ENCODE peak calls at places on chromosomes 16 and 17, in five cellular contexts. X is mesenchymal stem cell, S is H9, K is neuronal stem cell, G is H1. Y is an unnamed sample.

GRCh38 chr17:20095366-20096080 is 86.4 kb downstream of the SPECC1 start:
- DNase-seq in G (no peak), K (peak; percentile 46), X (peak; percentile 30), S (peak; percentile 84), Y (peak; percentile 17)

GRCh38 chr17:17682737-17683675 is 1.7 kb downstream of the RAI1 start:
- DNase-seq in X (peak; percentile 95), S (peak; percentile 65), G (no peak), K (no peak), Y (peak; percentile 66)

GRCh38 chr16:86578056-86578455 is 293 bp upstream of the FOXL1 start:
- DNase-seq in X (peak; percentile 91), K (no peak), S (no peak), G (no peak), Y (no peak)

GRCh38 chr17:49076575-49077384 is 55.8 kb upstream of the B4GALNT2 start:
- DNase-seq in K (no peak), X (peak; percentile 91), G (no peak), S (no peak), Y (peak; percentile 42)

GRCh38 chr16:84503751-84504395 is 586 bp downstream of the MEAK7 start:
- DNase-seq in K (no peak), G (no peak), X (peak; percentile 51), S (no peak), Y (no peak)

GRCh38 chr16:58009856-58010416 is 8.7 kb downstream of the USB1 start:
- DNase-seq in K (no peak), X (no peak), G (no peak), S (no peak), Y (no peak)

GRCh38 chr17:39761861-39762496 is 24.2 kb downstream of the GRB7 start:
- DNase-seq in S (no peak), X (no peak), G (no peak), K (no peak), Y (no peak)

GRCh38 chr17:38587956-38588771 is 17.6 kb downstream of the SRCIN1 start:
- DNase-seq in X (no peak), G (no peak), S (no peak), K (no peak), Y (no peak)

GRCh38 chr16:69885722-69886121 is 65.4 kb upstream of the CLEC18A start:
- DNase-seq in X (no peak), G (no peak), K (no peak), S (no peak), Y (no peak)

GRCh38 chr16:86878290-86879160 is 300.2 kb downstream of the FOXL1 start:
- DNase-seq in S (no peak), K (no peak), X (no peak), G (no peak), Y (no peak)

GRCh38 chr16:12255919-12256665 is 279.6 kb downstream of the SNX29 start:
- DNase-seq in X (no peak), K (no peak), G (no peak), S (no peak), Y (no peak)

GRCh38 chr17:17305282-17305801 is 2.2 kb downstream of the NT5M start:
- DNase-seq in K (no peak), G (no peak), X (peak; percentile 50), S (no peak), Y (no peak)

GRCh38 chr16:2985893-2986355 is 5.7 kb upstream of the PKMYT1 start:
- DNase-seq in S (no peak), K (no peak), X (no peak), G (no peak), Y (no peak)

GRCh38 chr17:9968881-9969280 is 63.8 kb upstream of the RCVRN start:
- DNase-seq in S (no peak), X (peak; percentile 82), K (no peak), G (no peak), Y (peak; percentile 95)

GRCh38 chr17:57861000-57861736 is 11.3 kb upstream of the MRPS23 start:
- DNase-seq in G (peak; percentile 64), K (no peak), X (peak; percentile 85), S (peak; percentile 70), Y (no peak)

GRCh38 chr16:50193594-50193993 is 40.5 kb downstream of the TENT4B start:
- DNase-seq in K (no peak), S (no peak), X (peak; percentile 28), G (no peak), Y (peak; percentile 76)

GRCh38 chr17:4270746-4271145 is 7.0 kb upstream of the ANKFY1 start:
- DNase-seq in K (no peak), G (no peak), X (no peak), S (no peak), Y (no peak)

GRCh38 chr16:84959045-84959576 is 52.2 kb downstream of the ZDHHC7 start:
- DNase-seq in X (no peak), S (no peak), K (no peak), G (no peak), Y (no peak)

GRCh38 chr17:69358688-69359596 is 32.0 kb upstream of the ABCA5 start:
- DNase-seq in K (peak; percentile 17), S (peak; percentile 88), G (no peak), X (no peak), Y (no peak)

DNA sequence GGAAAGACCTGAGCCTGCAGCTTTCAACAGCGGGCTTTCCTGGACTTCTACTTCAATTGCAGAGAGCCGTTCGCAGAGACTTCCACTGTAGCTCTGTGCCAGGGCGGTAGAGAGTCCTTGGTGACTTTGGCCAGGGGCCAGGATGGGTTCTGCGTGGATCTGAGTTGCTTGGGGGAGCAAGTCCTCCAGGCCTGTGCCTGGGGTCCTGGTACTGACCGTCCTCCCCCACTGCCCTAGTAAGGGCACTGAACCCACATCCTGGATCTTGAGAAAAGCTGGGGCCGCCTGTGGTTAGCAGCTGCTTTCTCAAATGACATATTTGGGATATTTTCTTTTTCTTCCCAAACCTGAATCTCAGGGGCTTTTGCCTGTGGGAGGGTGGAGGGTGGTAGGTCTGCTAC is 37.9 kb downstream of the PGS1 start:
- DNase-seq in G (no peak), S (no peak), K (no peak), X (peak; percentile 70), Y (peak; percentile 17)
- H3K9ac ChIP-seq in G (no peak overlapping the region), S (no peak overlapping the region), K (peak overlapping the region; percentile 4), X (peak overlapping the region; percentile 43), Y (no peak overlapping the region)

GRCh38 chr17:42679001-42679491 is 2.3 kb upstream of the PLEKHH3 start:
- DNase-seq in X (peak; percentile 79), G (no peak), S (peak; percentile 72), K (no peak), Y (no peak)

GRCh38 chr17:42679492-42680330 is 1.9 kb downstream of the CCR10 start:
- DNase-seq in K (peak; percentile 76), G (peak; percentile 91), X (peak; percentile 86), S (peak; percentile 95), Y (peak; percentile 88)

GRCh38 chr17:42676424-42677011 is at the start of gene PLEKHH3:
- DNase-seq in X (no peak), G (peak; percentile 85), K (no peak), S (no peak), Y (no peak)

GRCh38 chr17:42677012-42677857 is 441 bp upstream of the PLEKHH3 start:
- DNase-seq in K (peak; percentile 99), G (peak; percentile 96), X (peak; percentile 100), S (peak; percentile 100), Y (peak; percentile 98)

GRCh38 chr17:42677921-42678781 is 1.4 kb upstream of the PLEKHH3 start:
- DNase-seq in S (peak; percentile 98), K (peak; percentile 88), G (peak; percentile 92), X (peak; percentile 90), Y (peak; percentile 66)
- H3K4me1 ChIP-seq in S (peaks cover 6% of the 10 kb centered on the region), K (peaks cover 46% of the 10 kb centered on the region), G (peaks cover 46% of the 10 kb centered on the region), X (peaks cover 52% of the 10 kb centered on the region), Y (peaks cover 47% of the 10 kb centered on the region)

DNA sequence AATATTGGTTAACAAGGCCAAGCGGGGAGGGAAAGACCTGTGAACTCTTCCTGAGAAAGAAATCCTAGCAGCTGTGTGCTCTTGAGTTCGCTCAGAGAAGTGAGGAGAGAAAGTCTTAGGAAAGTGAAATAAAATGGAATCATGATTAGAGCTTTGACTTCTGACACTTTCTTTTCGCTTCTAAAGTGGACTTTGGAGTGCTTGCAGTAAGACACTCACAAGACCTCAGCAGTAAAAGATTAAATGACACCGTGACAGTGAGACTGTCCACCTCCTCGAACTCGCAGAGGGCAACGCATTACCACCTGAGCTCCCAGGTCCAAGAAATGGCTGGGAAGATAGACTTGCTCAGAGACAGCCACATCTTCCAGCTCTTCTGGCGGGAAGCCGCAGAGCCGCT is 71.2 kb downstream of the RNF213 start:
- DNase-seq in S (no peak), G (no peak), K (no peak), X (no peak), Y (no peak)
- H2BK12ac ChIP-seq in S (no peak overlapping the region), G (no peak overlapping the region), K (no peak overlapping the region), X (no peak overlapping the region), Y (no peak overlapping the region)

GRCh38 chr16:15032547-15033308 is 23.1 kb downstream of the NTAN1 start:
- DNase-seq in S (peak; percentile 10), X (peak; percentile 65), G (no peak), K (no peak), Y (no peak)
- H3K9ac ChIP-seq in S (no peak overlapping the region), X (no peak overlapping the region), G (no peak overlapping the region), K (no peak overlapping the region), Y (no peak overlapping the region)

GRCh38 chr16:67935402-67936123 is 1.1 kb downstream of the PSMB10 start:
- DNase-seq in S (peak; percentile 99), K (peak; percentile 84), X (peak; percentile 93), G (peak; percentile 93), Y (peak; percentile 97)
- H3K4me1 ChIP-seq in S (peaks cover 3% of the 10 kb centered on the region), K (peaks cover 17% of the 10 kb centered on the region), X (peaks cover 29% of the 10 kb centered on the region), G (peaks cover 15% of the 10 kb centered on the region), Y (peaks cover 16% of the 10 kb centered on the region)

GRCh38 chr16:5756969-5757368 is 659.4 kb upstream of the EEF2KMT start:
- DNase-seq in G (no peak), S (no peak), K (no peak), X (no peak), Y (no peak)

GRCh38 chr16:5751216-5751615 is 653.6 kb upstream of the EEF2KMT start:
- DNase-seq in S (no peak), X (no peak), G (no peak), K (no peak), Y (no peak)
- H2BK12ac ChIP-seq in S (no peak overlapping the region), X (no peak overlapping the region), G (no peak overlapping the region), K (no peak overlapping the region), Y (no peak overlapping the region)

GRCh38 chr17:79939755-79940154 is 95.9 kb downstream of the TBC1D16 start:
- DNase-seq in K (no peak), S (no peak), X (no peak), G (no peak), Y (no peak)
- H3K9ac ChIP-seq in K (no peak overlapping the region), S (no peak overlapping the region), X (no peak overlapping the region), G (no peak overlapping the region), Y (no peak overlapping the region)

DNA sequence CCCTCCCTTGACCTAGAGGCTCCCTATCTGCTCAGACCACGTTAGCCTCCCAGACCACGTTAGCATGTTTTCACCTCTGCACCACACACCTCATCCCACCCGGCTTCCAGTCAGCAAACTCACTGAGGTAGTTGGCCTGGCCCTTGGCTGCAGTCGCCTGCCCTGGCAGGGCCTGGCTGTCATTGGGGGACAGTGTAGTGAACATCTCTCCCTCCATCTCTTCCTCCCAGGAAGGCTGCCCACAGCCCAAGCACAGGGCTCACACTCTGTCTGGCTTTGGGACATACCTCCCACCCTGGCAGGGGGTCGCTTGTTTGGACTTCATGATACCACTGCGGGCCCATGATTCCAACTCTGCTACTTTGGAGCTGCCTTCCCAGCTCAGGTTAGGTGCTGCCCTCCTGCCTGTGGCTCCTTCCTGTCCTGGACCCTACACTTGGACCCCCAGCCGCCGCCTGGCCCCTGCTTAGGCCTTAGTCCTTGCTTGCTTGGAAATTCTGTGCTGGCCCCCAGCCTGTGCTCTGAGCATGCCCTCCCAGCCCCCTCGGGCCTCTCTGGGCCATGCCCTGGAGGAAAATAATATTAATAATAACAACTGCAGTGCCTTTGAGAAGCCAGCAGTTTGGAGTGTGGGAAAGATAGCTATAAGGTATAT is 167.7 kb downstream of the COPRS start:
- DNase-seq in K (no peak), S (no peak), X (no peak), G (no peak), Y (no peak)
- H3K4me1 ChIP-seq in K (peaks cover 8% of the 10 kb centered on the region), S (no peaks in the 10 kb centered on the region), X (peaks cover 16% of the 10 kb centered on the region), G (no peaks in the 10 kb centered on the region), Y (peaks cover 15% of the 10 kb centered on the region)

Y was measured in trophoblast cell.